ENCODE peak calls at places on chromosomes 16 and 17, in nine cellular contexts. One of them, this sample, is unnamed.

GRCh38 chr16:84175351-84176081 is 11.3 kb downstream of the TAF1C start:
- DNase-seq in fibroblast of the aortic adventitia: peak
- DNase-seq in A549: peak
- DNase-seq in epithelial cell of esophagus: peak
- DNase-seq in fibroblast of lung: peak
- DNase-seq in lung: peak
- DNase-seq in mucosa of descending colon: peak
- DNase-seq in progenitor cell of endocrine pancreas: peak
- DNase-seq in CD8-positive, alpha-beta T cell: peak
- DNase-seq in this sample: peak

GRCh38 chr16:21645261-21645721 is 7.1 kb downstream of the IGSF6 start:
- DNase-seq in fibroblast of the aortic adventitia: peak
- DNase-seq in A549: no peak
- DNase-seq in epithelial cell of esophagus: no peak
- DNase-seq in fibroblast of lung: peak
- DNase-seq in lung: no peak
- DNase-seq in mucosa of descending colon: no peak
- DNase-seq in progenitor cell of endocrine pancreas: no peak
- DNase-seq in CD8-positive, alpha-beta T cell: no peak
- DNase-seq in this sample: no peak

GRCh38 chr17:69057280-69057679 is 3.4 kb downstream of the ABCA9 start:
- DNase-seq in fibroblast of the aortic adventitia: no peak
- DNase-seq in A549: no peak
- DNase-seq in epithelial cell of esophagus: no peak
- DNase-seq in fibroblast of lung: no peak
- DNase-seq in lung: no peak
- DNase-seq in mucosa of descending colon: peak
- DNase-seq in progenitor cell of endocrine pancreas: no peak
- DNase-seq in CD8-positive, alpha-beta T cell: no peak
- DNase-seq in this sample: no peak

GRCh38 chr17:51083976-51084375 is 36.7 kb downstream of the SPAG9 start:
- DNase-seq in fibroblast of the aortic adventitia: no peak
- DNase-seq in A549: no peak
- DNase-seq in epithelial cell of esophagus: no peak
- DNase-seq in fibroblast of lung: no peak
- DNase-seq in lung: no peak
- DNase-seq in mucosa of descending colon: no peak
- DNase-seq in progenitor cell of endocrine pancreas: no peak
- DNase-seq in CD8-positive, alpha-beta T cell: no peak
- DNase-seq in this sample: no peak

GRCh38 chr16:66026211-66026610 is 340.3 kb upstream of the CDH5 start:
- DNase-seq in fibroblast of the aortic adventitia: no peak
- DNase-seq in A549: no peak
- DNase-seq in epithelial cell of esophagus: peak
- DNase-seq in fibroblast of lung: no peak
- DNase-seq in lung: no peak
- DNase-seq in mucosa of descending colon: no peak
- DNase-seq in progenitor cell of endocrine pancreas: no peak
- DNase-seq in CD8-positive, alpha-beta T cell: no peak
- DNase-seq in this sample: no peak

GRCh38 chr17:16352838-16353701 is at the start of gene CENPV:
- DNase-seq in fibroblast of the aortic adventitia: peak
- DNase-seq in A549: peak
- DNase-seq in epithelial cell of esophagus: peak
- DNase-seq in fibroblast of lung: peak
- DNase-seq in lung: peak
- DNase-seq in mucosa of descending colon: peak
- DNase-seq in progenitor cell of endocrine pancreas: peak
- DNase-seq in CD8-positive, alpha-beta T cell: peak
- DNase-seq in this sample: peak

GRCh38 chr17:7574176-7574953 is 5.1 kb upstream of the CD68 start:
- DNase-seq in fibroblast of the aortic adventitia: peak
- DNase-seq in A549: no peak
- DNase-seq in epithelial cell of esophagus: no peak
- DNase-seq in fibroblast of lung: peak
- DNase-seq in lung: no peak
- DNase-seq in mucosa of descending colon: no peak
- DNase-seq in progenitor cell of endocrine pancreas: no peak
- DNase-seq in CD8-positive, alpha-beta T cell: no peak
- DNase-seq in this sample: no peak

GRCh38 chr16:14325921-14326401 is 254.8 kb downstream of the MRTFB start:
- DNase-seq in fibroblast of the aortic adventitia: peak
- DNase-seq in A549: no peak
- DNase-seq in epithelial cell of esophagus: no peak
- DNase-seq in fibroblast of lung: no peak
- DNase-seq in lung: no peak
- DNase-seq in mucosa of descending colon: no peak
- DNase-seq in progenitor cell of endocrine pancreas: no peak
- DNase-seq in CD8-positive, alpha-beta T cell: no peak
- DNase-seq in this sample: no peak

GRCh38 chr16:116015-116414 is 22.5 kb downstream of the NPRL3 start:
- DNase-seq in fibroblast of the aortic adventitia: no peak
- DNase-seq in A549: no peak
- DNase-seq in epithelial cell of esophagus: no peak
- DNase-seq in fibroblast of lung: no peak
- DNase-seq in lung: no peak
- DNase-seq in mucosa of descending colon: no peak
- DNase-seq in progenitor cell of endocrine pancreas: no peak
- DNase-seq in CD8-positive, alpha-beta T cell: no peak
- DNase-seq in this sample: no peak
- TF ChIP-seq CTCF in fibroblast of the aortic adventitia: no peak
- TF ChIP-seq CTCF in A549: no peak
- TF ChIP-seq CTCF in epithelial cell of esophagus: no peak
- TF ChIP-seq CTCF in fibroblast of lung: no peak
- TF ChIP-seq CTCF in lung: no peak
- TF ChIP-seq CTCF in mucosa of descending colon: no peak
- TF ChIP-seq CTCF in progenitor cell of endocrine pancreas: no peak
- TF ChIP-seq CTCF in CD8-positive, alpha-beta T cell: no peak
- TF ChIP-seq CTCF in this sample: no peak

GRCh38 chr17:55883112-55883511 is 132.3 kb downstream of the PCTP start:
- DNase-seq in fibroblast of the aortic adventitia: no peak
- DNase-seq in A549: peak
- DNase-seq in epithelial cell of esophagus: no peak
- DNase-seq in fibroblast of lung: no peak
- DNase-seq in lung: no peak
- DNase-seq in mucosa of descending colon: no peak
- DNase-seq in progenitor cell of endocrine pancreas: no peak
- DNase-seq in CD8-positive, alpha-beta T cell: no peak
- DNase-seq in this sample: no peak
- TF ChIP-seq CTCF in fibroblast of the aortic adventitia: no peak
- TF ChIP-seq CTCF in A549: no peak
- TF ChIP-seq CTCF in epithelial cell of esophagus: no peak
- TF ChIP-seq CTCF in fibroblast of lung: no peak
- TF ChIP-seq CTCF in lung: no peak
- TF ChIP-seq CTCF in mucosa of descending colon: no peak
- TF ChIP-seq CTCF in progenitor cell of endocrine pancreas: peak
- TF ChIP-seq CTCF in CD8-positive, alpha-beta T cell: no peak
- TF ChIP-seq CTCF in this sample: no peak

DNA sequence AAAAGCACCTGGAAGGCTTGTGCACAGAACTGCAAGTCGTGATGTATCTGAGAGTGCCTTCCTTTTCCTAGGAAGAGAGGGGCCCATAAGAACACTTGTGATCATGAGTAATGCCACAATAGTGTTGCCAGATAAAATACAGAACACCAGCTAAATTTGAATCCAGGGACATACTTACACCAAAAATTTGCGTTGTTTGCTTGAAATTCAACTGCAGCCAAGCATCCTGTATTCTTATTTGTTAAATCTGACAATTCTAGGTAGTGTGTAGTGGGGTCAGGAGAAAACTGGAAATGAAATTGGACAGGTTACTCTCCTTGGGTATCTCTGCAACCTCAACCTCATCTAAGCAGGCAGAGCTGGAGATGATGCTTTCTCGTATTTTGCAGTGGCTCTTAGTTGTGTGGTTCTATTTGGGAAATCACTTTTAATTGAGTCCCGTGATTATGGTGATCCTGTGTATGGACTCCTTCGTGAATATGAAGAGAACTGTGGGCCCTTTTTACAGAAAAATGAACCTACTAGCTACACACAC is 12.0 kb downstream of the SLC35B1 start:
- DNase-seq in fibroblast of the aortic adventitia: no peak
- DNase-seq in A549: no peak
- DNase-seq in epithelial cell of esophagus: no peak
- DNase-seq in fibroblast of lung: no peak
- DNase-seq in lung: no peak
- DNase-seq in mucosa of descending colon: no peak
- DNase-seq in progenitor cell of endocrine pancreas: no peak
- DNase-seq in CD8-positive, alpha-beta T cell: no peak
- DNase-seq in this sample: no peak
- TF ChIP-seq CTCF in fibroblast of the aortic adventitia: no peak
- TF ChIP-seq CTCF in A549: no peak
- TF ChIP-seq CTCF in epithelial cell of esophagus: no peak
- TF ChIP-seq CTCF in fibroblast of lung: no peak
- TF ChIP-seq CTCF in lung: no peak
- TF ChIP-seq CTCF in mucosa of descending colon: no peak
- TF ChIP-seq CTCF in progenitor cell of endocrine pancreas: no peak
- TF ChIP-seq CTCF in CD8-positive, alpha-beta T cell: no peak
- TF ChIP-seq CTCF in this sample: no peak

GRCh38 chr17:64148699-64149098 is 18.8 kb upstream of the ERN1 start:
- DNase-seq in fibroblast of the aortic adventitia: no peak
- DNase-seq in A549: no peak
- DNase-seq in epithelial cell of esophagus: peak
- DNase-seq in fibroblast of lung: no peak
- DNase-seq in lung: no peak
- DNase-seq in mucosa of descending colon: no peak
- DNase-seq in progenitor cell of endocrine pancreas: no peak
- DNase-seq in CD8-positive, alpha-beta T cell: no peak
- DNase-seq in this sample: no peak
- TF ChIP-seq CTCF in fibroblast of the aortic adventitia: no peak
- TF ChIP-seq CTCF in A549: no peak
- TF ChIP-seq CTCF in epithelial cell of esophagus: peak
- TF ChIP-seq CTCF in fibroblast of lung: no peak
- TF ChIP-seq CTCF in lung: no peak
- TF ChIP-seq CTCF in mucosa of descending colon: no peak
- TF ChIP-seq CTCF in progenitor cell of endocrine pancreas: no peak
- TF ChIP-seq CTCF in CD8-positive, alpha-beta T cell: no peak
- TF ChIP-seq CTCF in this sample: no peak

DNA sequence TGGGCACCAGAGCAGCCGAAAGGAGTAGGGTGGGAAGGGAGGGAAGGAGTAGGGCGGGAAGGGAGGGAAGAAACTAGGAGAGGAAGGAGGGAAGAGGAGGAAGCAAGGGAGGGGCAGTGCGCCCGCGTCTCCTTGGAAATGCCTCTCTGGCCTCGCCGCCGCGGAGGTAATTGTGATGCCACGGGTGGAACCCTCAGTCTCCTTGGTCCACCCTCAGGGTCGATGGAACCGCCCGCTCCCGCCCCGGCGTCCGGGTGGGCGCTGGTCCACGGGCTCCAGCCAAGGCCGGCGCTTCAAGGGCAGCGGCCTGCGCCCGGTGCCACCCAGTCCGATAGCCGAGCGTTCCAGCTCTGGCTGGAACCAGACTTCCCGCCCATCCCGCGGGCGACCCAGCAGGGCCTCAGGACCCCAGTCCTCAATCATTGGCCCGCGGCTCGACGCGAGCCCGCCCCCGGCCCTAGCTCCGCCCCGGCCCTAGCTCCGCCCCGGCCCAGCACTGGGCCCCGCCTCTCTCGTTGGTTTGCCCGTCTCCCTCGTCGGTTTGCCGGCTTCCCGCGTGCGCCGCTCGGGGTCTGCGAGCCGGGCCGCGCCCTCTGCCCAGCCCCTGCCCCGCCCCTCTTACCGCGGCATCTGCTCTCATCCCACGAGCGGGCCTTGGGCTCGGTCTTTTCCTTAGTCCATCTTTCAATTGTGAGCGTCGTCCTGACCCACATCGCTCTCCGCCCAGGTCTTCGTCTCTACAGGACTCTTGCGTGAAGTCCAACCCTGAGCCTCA is 553 bp downstream of the PROCA1 start:
- DNase-seq in fibroblast of the aortic adventitia: peak
- DNase-seq in A549: peak
- DNase-seq in epithelial cell of esophagus: peak
- DNase-seq in fibroblast of lung: peak
- DNase-seq in lung: peak
- DNase-seq in mucosa of descending colon: peak
- DNase-seq in progenitor cell of endocrine pancreas: peak
- DNase-seq in CD8-positive, alpha-beta T cell: peak
- DNase-seq in this sample: peak
- TF ChIP-seq CTCF in fibroblast of the aortic adventitia: no peak
- TF ChIP-seq CTCF in A549: no peak
- TF ChIP-seq CTCF in epithelial cell of esophagus: no peak
- TF ChIP-seq CTCF in fibroblast of lung: no peak
- TF ChIP-seq CTCF in lung: no peak
- TF ChIP-seq CTCF in mucosa of descending colon: no peak
- TF ChIP-seq CTCF in progenitor cell of endocrine pancreas: no peak
- TF ChIP-seq CTCF in CD8-positive, alpha-beta T cell: no peak
- TF ChIP-seq CTCF in this sample: no peak

GRCh38 chr16:57791903-57792461 is 10.3 kb downstream of the KIFC3 start:
- DNase-seq in fibroblast of the aortic adventitia: no peak
- DNase-seq in A549: no peak
- DNase-seq in epithelial cell of esophagus: no peak
- DNase-seq in fibroblast of lung: no peak
- DNase-seq in lung: no peak
- DNase-seq in mucosa of descending colon: no peak
- DNase-seq in progenitor cell of endocrine pancreas: no peak
- DNase-seq in CD8-positive, alpha-beta T cell: no peak
- DNase-seq in this sample: no peak
- TF ChIP-seq CTCF in fibroblast of the aortic adventitia: no peak
- TF ChIP-seq CTCF in A549: no peak
- TF ChIP-seq CTCF in epithelial cell of esophagus: no peak
- TF ChIP-seq CTCF in fibroblast of lung: no peak
- TF ChIP-seq CTCF in lung: no peak
- TF ChIP-seq CTCF in mucosa of descending colon: no peak
- TF ChIP-seq CTCF in progenitor cell of endocrine pancreas: no peak
- TF ChIP-seq CTCF in CD8-positive, alpha-beta T cell: no peak
- TF ChIP-seq CTCF in this sample: no peak

DNA sequence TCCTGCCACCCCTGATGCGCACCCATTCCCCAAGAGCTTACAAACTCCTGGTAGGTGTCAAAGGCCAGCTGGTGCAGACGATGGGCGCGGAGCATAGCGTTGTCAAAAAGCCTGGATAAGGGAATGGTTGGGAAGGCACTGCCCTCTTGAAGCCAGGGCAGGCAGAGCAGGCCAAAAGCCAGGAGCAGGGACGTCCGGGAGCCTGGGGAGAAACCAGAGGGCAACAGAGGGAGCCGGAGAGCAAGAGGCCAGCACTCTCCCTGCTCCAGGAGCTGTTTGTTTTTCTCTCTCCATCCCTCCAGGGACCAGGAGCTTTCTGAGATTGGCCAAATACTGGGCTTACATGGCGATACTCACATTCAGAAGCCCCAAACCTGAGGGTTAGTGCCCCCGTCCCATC is 334 bp downstream of the GH1 start:
- DNase-seq in fibroblast of the aortic adventitia: no peak
- DNase-seq in A549: no peak
- DNase-seq in epithelial cell of esophagus: no peak
- DNase-seq in fibroblast of lung: no peak
- DNase-seq in lung: no peak
- DNase-seq in mucosa of descending colon: no peak
- DNase-seq in progenitor cell of endocrine pancreas: no peak
- DNase-seq in CD8-positive, alpha-beta T cell: no peak
- DNase-seq in this sample: peak
- TF ChIP-seq CTCF in fibroblast of the aortic adventitia: no peak
- TF ChIP-seq CTCF in A549: no peak
- TF ChIP-seq CTCF in epithelial cell of esophagus: no peak
- TF ChIP-seq CTCF in fibroblast of lung: no peak
- TF ChIP-seq CTCF in lung: no peak
- TF ChIP-seq CTCF in mucosa of descending colon: no peak
- TF ChIP-seq CTCF in progenitor cell of endocrine pancreas: no peak
- TF ChIP-seq CTCF in CD8-positive, alpha-beta T cell: no peak
- TF ChIP-seq CTCF in this sample: no peak

DNA sequence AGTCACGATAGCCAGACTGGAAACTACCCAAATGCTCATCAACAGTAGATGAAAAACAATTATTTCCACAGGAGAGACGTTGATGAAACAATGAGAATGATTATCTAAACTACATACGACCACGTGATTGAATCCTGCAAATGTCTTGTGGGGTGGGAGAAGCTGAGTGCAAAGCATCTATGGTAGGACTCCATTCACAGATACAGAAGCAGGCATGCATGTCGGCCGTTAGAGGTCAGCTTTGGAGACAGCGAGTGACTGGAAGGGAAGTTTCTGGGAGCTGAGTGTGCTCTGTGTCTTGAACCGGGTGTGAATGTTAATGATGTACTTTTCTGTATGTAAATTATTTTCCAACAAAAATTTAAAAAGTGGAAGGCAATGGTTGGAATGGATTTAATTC is 71.5 kb upstream of the DNAJA2 start:
- DNase-seq in fibroblast of the aortic adventitia: peak
- DNase-seq in A549: no peak
- DNase-seq in epithelial cell of esophagus: no peak
- DNase-seq in fibroblast of lung: peak
- DNase-seq in lung: no peak
- DNase-seq in mucosa of descending colon: no peak
- DNase-seq in progenitor cell of endocrine pancreas: no peak
- DNase-seq in CD8-positive, alpha-beta T cell: no peak
- DNase-seq in this sample: no peak
- TF ChIP-seq CTCF in fibroblast of the aortic adventitia: peak
- TF ChIP-seq CTCF in A549: no peak
- TF ChIP-seq CTCF in epithelial cell of esophagus: no peak
- TF ChIP-seq CTCF in fibroblast of lung: no peak
- TF ChIP-seq CTCF in lung: no peak
- TF ChIP-seq CTCF in mucosa of descending colon: no peak
- TF ChIP-seq CTCF in progenitor cell of endocrine pancreas: no peak
- TF ChIP-seq CTCF in CD8-positive, alpha-beta T cell: no peak
- TF ChIP-seq CTCF in this sample: no peak

This sample was measured in endothelial cell.